ENCODE peak calls at places on chromosomes 1 and 21, in six cellular contexts. T is mesenchymal stem cell, W is H9, V is IMR-90, O is H1, L is mesendoderm. C is an unnamed sample.

GRCh38 chr1:224922404-224923164 is 6.9 kb upstream of the DNAH14 start:
- DNase-seq in T (peak; percentile 54), W (peak; percentile 61), V (peak; percentile 39), O (peak; percentile 54), L (peak; percentile 83), C (peak; percentile 33)

GRCh38 chr1:157088607-157089006 is 11.0 kb downstream of the ETV3L start:
- DNase-seq in T (no peak), W (no peak), V (no peak), O (no peak), L (no peak), C (no peak)

GRCh38 chr1:68232354-68233148 is at the start of gene WLS:
- DNase-seq in T (peak; percentile 91), W (peak; percentile 84), V (peak; percentile 80), O (peak; percentile 79), L (peak; percentile 95), C (no peak)

GRCh38 chr1:115082949-115083348 is 6.4 kb downstream of the TSPAN2 start:
- DNase-seq in T (no peak), W (no peak), V (no peak), O (no peak), L (no peak), C (no peak)

GRCh38 chr21:44423941-44424607 is 31.2 kb upstream of the LRRC3 start:
- DNase-seq in T (no peak), W (peak; percentile 29), V (no peak), O (no peak), L (no peak), C (no peak)

GRCh38 chr1:224540535-224540934 is 75.6 kb upstream of the CNIH3 start:
- DNase-seq in T (peak; percentile 25), W (no peak), V (no peak), O (no peak), L (no peak), C (no peak)

GRCh38 chr1:32392358-32392757 is 1.9 kb downstream of the BSDC1 start:
- DNase-seq in T (no peak), W (no peak), V (no peak), O (no peak), L (no peak), C (no peak)

GRCh38 chr1:21117159-21117953 is 59.3 kb downstream of the EIF4G3 start:
- DNase-seq in T (no peak), W (no peak), V (no peak), O (no peak), L (no peak), C (peak; percentile 5)

GRCh38 chr1:14095001-14095400 is 395.0 kb downstream of the PRDM2 start:
- DNase-seq in T (no peak), W (peak; percentile 28), V (no peak), O (no peak), L (peak; percentile 45), C (peak; percentile 3)

GRCh38 chr1:43799656-43800629 is 92.6 kb downstream of the ST3GAL3 start:
- DNase-seq in T (peak; percentile 90), W (no peak), V (peak; percentile 95), O (no peak), L (no peak), C (no peak)

GRCh38 chr21:42466700-42467612 is 29.1 kb downstream of the RSPH1 start:
- DNase-seq in T (peak; percentile 34), W (peak; percentile 61), V (peak; percentile 7), O (no peak), L (peak; percentile 88), C (no peak)

GRCh38 chr1:235411489-235412486 is 44.6 kb downstream of the TBCE start:
- DNase-seq in T (peak; percentile 51), W (no peak), V (no peak), O (no peak), L (peak; percentile 33), C (no peak)

GRCh38 chr1:247322437-247322836 is 9.2 kb downstream of the ZNF496 start:
- DNase-seq in T (no peak), W (no peak), V (no peak), O (no peak), L (no peak), C (no peak)

GRCh38 chr1:77095231-77095630 is 124.0 kb downstream of the PIGK start:
- DNase-seq in T (no peak), W (no peak), V (no peak), O (no peak), L (no peak), C (no peak)

GRCh38 chr1:15948091-15948591 is 27.8 kb downstream of the ZBTB17 start:
- DNase-seq in T (peak; percentile 12), W (no peak), V (no peak), O (no peak), L (peak; percentile 60), C (no peak)

GRCh38 chr1:113452921-113453770 is 62.8 kb downstream of the MAGI3 start:
- DNase-seq in T (peak; percentile 46), W (no peak), V (peak; percentile 66), O (no peak), L (peak; percentile 41), C (no peak)

GRCh38 chr1:186683637-186684410 is 3.6 kb upstream of the PTGS2 start:
- DNase-seq in T (no peak), W (no peak), V (no peak), O (no peak), L (no peak), C (no peak)

GRCh38 chr1:186682721-186683120 is 2.5 kb upstream of the PTGS2 start:
- DNase-seq in T (no peak), W (no peak), V (peak; percentile 54), O (no peak), L (no peak), C (no peak)

GRCh38 chr1:186681136-186681535 is 913 bp upstream of the PTGS2 start:
- DNase-seq in T (no peak), W (no peak), V (peak; percentile 6), O (no peak), L (peak; percentile 5), C (no peak)

GRCh38 chr1:186681806-186682205 is 1.6 kb upstream of the PTGS2 start:
- DNase-seq in T (peak; percentile 50), W (no peak), V (peak; percentile 55), O (no peak), L (no peak), C (no peak)

DNA sequence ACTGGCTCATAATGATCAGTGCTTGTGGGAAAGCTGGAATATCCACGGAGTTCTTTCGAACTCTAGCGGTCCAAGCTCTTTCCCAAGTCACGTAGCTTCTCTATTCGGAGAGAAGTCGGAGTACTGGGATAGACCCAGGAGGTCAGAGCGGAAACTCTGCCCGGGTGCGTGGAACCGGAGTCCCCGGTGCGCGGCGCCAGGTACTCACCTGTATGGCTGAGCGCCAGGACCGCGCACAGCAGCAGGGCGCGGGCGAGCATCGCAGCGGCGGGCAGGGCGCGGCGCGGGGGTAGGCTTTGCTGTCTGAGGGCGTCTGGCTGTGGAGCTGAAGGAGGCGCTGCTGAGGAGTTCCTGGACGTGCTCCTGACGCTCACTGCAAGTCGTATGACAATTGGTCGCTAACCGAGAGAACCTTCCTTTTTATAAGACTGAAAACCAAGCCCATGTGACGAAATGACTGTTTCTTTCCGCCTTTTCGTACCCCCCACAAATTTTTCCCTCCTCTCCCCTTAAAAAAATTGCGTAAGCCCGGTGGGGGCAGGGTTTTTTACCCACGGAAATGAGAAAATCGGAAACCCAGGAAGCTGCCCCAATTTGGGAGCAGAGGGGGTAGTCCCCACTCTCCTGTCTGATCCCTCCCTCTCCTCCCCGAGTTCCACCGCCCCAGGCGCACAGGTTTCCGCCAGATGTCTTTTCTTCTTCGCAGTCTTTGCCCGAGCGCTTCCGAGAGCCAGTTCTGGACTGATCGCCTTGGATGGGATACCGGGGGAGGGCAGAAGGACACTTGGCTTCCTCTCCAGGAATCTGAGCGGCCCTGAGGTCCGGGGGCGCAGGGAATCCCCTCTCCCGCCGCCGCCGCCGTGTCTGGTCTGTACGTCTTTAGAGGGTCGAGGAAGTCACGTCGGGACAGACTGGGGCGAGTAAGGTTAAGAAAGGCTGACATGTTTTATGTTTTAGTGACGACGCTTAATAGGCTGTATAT is at the start of gene PTGS2:
- DNase-seq in T (peak; percentile 97), W (peak; percentile 95), V (peak; percentile 93), O (peak; percentile 83), L (peak; percentile 96), C (peak; percentile 56)
- H2AK5ac ChIP-seq in T (no peak within 1 kb of the TSS), W (no peak within 1 kb of the TSS), V (no peak within 1 kb of the TSS), O (no peak within 1 kb of the TSS), L (no peak within 1 kb of the TSS), C (no peak within 1 kb of the TSS)

DNA sequence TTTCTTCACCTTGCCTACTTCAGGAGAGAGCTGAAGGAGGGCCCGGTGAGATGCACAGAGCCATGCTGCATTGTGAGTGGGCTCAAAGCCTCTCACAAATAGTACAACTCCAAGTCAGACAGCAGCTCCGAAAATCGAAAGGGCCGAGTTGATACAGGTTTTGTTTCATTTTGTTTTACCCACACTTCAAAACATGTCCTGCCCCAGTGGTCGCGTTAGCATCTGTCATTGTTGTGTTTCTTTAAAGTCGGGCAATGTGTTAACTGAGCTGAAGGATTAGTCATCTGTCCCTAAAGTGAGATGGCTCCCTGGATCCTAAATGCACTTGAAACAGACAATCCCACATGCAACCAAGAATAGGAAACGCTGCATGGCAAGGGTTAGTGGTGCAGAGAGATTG is 131.6 kb upstream of the RAB4A start:
- DNase-seq in T (peak; percentile 14), W (no peak), V (no peak), O (no peak), L (no peak), C (no peak)
- H4K8ac ChIP-seq in T (no peak overlapping the region), W (no peak overlapping the region), V (no peak overlapping the region), O (no peak overlapping the region), L (no peak overlapping the region), C (no peak overlapping the region)

GRCh38 chr1:7402548-7402850 is 368.6 kb upstream of the VAMP3 start:
- DNase-seq in T (peak; percentile 41), W (no peak), V (no peak), O (no peak), L (no peak), C (no peak)
- H2AK5ac ChIP-seq in T (peak overlapping the region; percentile 97), W (no peak overlapping the region), V (peak overlapping the region; percentile 83), O (peak overlapping the region; percentile 75), L (peak overlapping the region; percentile 38), C (no peak overlapping the region)

GRCh38 chr1:229556551-229556950 is 2.0 kb downstream of the ABCB10 start:
- DNase-seq in T (peak; percentile 17), W (no peak), V (no peak), O (no peak), L (no peak), C (no peak)

GRCh38 chr1:229557214-229557850 is 1.2 kb downstream of the ABCB10 start:
- DNase-seq in T (peak; percentile 53), W (no peak), V (peak; percentile 34), O (no peak), L (no peak), C (no peak)

GRCh38 chr1:229552732-229553131 is 5.8 kb downstream of the ABCB10 start:
- DNase-seq in T (no peak), W (no peak), V (no peak), O (no peak), L (no peak), C (no peak)

GRCh38 chr1:229553621-229554120 is 4.8 kb downstream of the ABCB10 start:
- DNase-seq in T (no peak), W (no peak), V (no peak), O (no peak), L (no peak), C (no peak)

GRCh38 chr1:229554886-229555621 is 3.5 kb downstream of the ABCB10 start:
- DNase-seq in T (no peak), W (no peak), V (no peak), O (no peak), L (peak; percentile 2), C (no peak)
- H4K8ac ChIP-seq in T (peak overlapping the region; percentile 36), W (no peak overlapping the region), V (no peak overlapping the region), O (no peak overlapping the region), L (no peak overlapping the region), C (no peak overlapping the region)

C was measured in neuronal stem cell.